ENCODE peak calls at places on chromosomes 1 and 21, in five cellular contexts. F is ureter, D is C1 segment of cervical spinal cord, A is colonic mucosa, R is A549. M is an unnamed sample.
A peak's percentile ranks its signal among the peaks of the same experiment; 100 is the strongest.

GRCh38 chr1:201593200-201593828 is 54.4 kb downstream of the NAV1 start:
- DNase-seq in F (peak; percentile 66), D (no peak), A (peak; percentile 47), R (peak; percentile 75), M (peak; percentile 81)

GRCh38 chr1:77516106-77516505 is 166.4 kb downstream of the ZZZ3 start:
- DNase-seq in F (no peak), D (no peak), A (no peak), R (no peak), M (no peak)

GRCh38 chr1:207470927-207471326 is 16.8 kb downstream of the CR2 start:
- DNase-seq in F (no peak), D (no peak), A (no peak), R (no peak), M (no peak)

GRCh38 chr1:150876111-150876434 is 326 bp downstream of the ARNT start:
- DNase-seq in F (no peak), D (no peak), A (no peak), R (no peak), M (peak; percentile 51)

GRCh38 chr1:28437924-28438699 is 67.7 kb upstream of the RCC1 start:
- DNase-seq in F (peak; percentile 84), D (peak; percentile 2), A (peak; percentile 83), R (peak; percentile 86), M (peak; percentile 98)

GRCh38 chr1:8988618-8988967 is 37.6 kb downstream of the SLC2A7 start:
- DNase-seq in F (no peak), D (no peak), A (no peak), R (no peak), M (no peak)

GRCh38 chr21:43639470-43640178 is 19.7 kb downstream of the HSF2BP start:
- DNase-seq in F (no peak), D (no peak), A (no peak), R (peak; percentile 59), M (peak; percentile 89)

GRCh38 chr1:26597629-26598039 is 68.1 kb downstream of the RPS6KA1 start:
- DNase-seq in F (no peak), D (peak; percentile 8), A (no peak), R (peak; percentile 57), M (peak; percentile 67)

GRCh38 chr1:11531314-11531870 is 52.4 kb downstream of the DISP3 start:
- DNase-seq in F (no peak), D (no peak), A (no peak), R (no peak), M (peak; percentile 83)

GRCh38 chr1:202628646-202629215 is 81.5 kb downstream of the SYT2 start:
- DNase-seq in F (no peak), D (no peak), A (no peak), R (no peak), M (no peak)

GRCh38 chr1:32627596-32628162 is 22.7 kb downstream of the ZBTB8OS start:
- DNase-seq in F (no peak), D (no peak), A (no peak), R (no peak), M (no peak)

GRCh38 chr1:89273324-89273778 is 691 bp upstream of the GBP5 start:
- DNase-seq in F (no peak), D (no peak), A (no peak), R (no peak), M (no peak)

GRCh38 chr21:46667191-46667734 is 31.8 kb downstream of the PRMT2 start:
- DNase-seq in F (no peak), D (no peak), A (no peak), R (peak; percentile 45), M (peak; percentile 65)